ENCODE peak calls at places on chromosomes 7 and 10, in nine cellular contexts. N is NCI-H510A treated with DMSO at 0.1 percent for 48 hours, X is MM.1S, F is neural crest cell, R is naive B cell, Y is M059J, T is transverse colon, Q is amygdala, B is ELF-1. P is an unnamed sample.

GRCh38 chr7:148501707-148502139 is 88.8 kb upstream of the C7orf33 start:
- DNase-seq in N (peak), X (peak), F (peak), R (no peak), Y (no peak), T (peak), Q (no peak), B (peak), P (no peak)

GRCh38 chr10:6755891-6756460 is 175.9 kb upstream of the PRKCQ start:
- DNase-seq in N (no peak), X (no peak), F (no peak), R (no peak), Y (peak), T (peak), Q (no peak), B (no peak), P (no peak)

GRCh38 chr7:138338361-138338760 is 121.7 kb upstream of the TRIM24 start:
- DNase-seq in N (no peak), X (no peak), F (no peak), R (no peak), Y (peak), T (no peak), Q (no peak), B (no peak), P (no peak)

GRCh38 chr10:48444861-48445841 is 138.7 kb downstream of the MAPK8 start:
- DNase-seq in N (peak), X (no peak), F (no peak), R (no peak), Y (peak), T (no peak), Q (no peak), B (peak), P (no peak)

GRCh38 chr10:96377816-96378294 is 19.1 kb upstream of the OPALIN start:
- DNase-seq in N (no peak), X (no peak), F (no peak), R (no peak), Y (peak), T (peak), Q (no peak), B (peak), P (no peak)

GRCh38 chr10:17273403-17273802 is 45.4 kb downstream of the VIM start:
- DNase-seq in N (no peak), X (no peak), F (no peak), R (no peak), Y (peak), T (no peak), Q (no peak), B (no peak), P (no peak)

GRCh38 chr10:125160856-125161569 is 650 bp upstream of the CTBP2 start:
- DNase-seq in N (peak), X (no peak), F (peak), R (no peak), Y (peak), T (peak), Q (no peak), B (peak), P (no peak)

GRCh38 chr10:70312972-70313371 is 29.2 kb upstream of the NPFFR1 start:
- DNase-seq in N (no peak), X (no peak), F (no peak), R (no peak), Y (no peak), T (no peak), Q (no peak), B (no peak), P (no peak)

GRCh38 chr7:43905954-43906326 is 456 bp downstream of the URGCP start:
- DNase-seq in N (peak), X (peak), F (peak), R (peak), Y (peak), T (peak), Q (no peak), B (peak), P (peak)

GRCh38 chr10:43264987-43265798 is 1.7 kb downstream of the RASGEF1A start:
- DNase-seq in N (no peak), X (no peak), F (no peak), R (no peak), Y (no peak), T (peak), Q (no peak), B (no peak), P (no peak)

GRCh38 chr7:5234852-5235831 is 45.1 kb downstream of the WIPI2 start:
- DNase-seq in N (peak), X (peak), F (no peak), R (peak), Y (peak), T (peak), Q (no peak), B (no peak), P (no peak)

P was measured in effector memory CD4-positive, alpha-beta T cell.